ENCODE peak calls at places on chromosomes 5 and 9, in eight cellular contexts. One of them, this sample, is unnamed.

GRCh38 chr5:118558871-118559270 is 429.5 kb downstream of the DTWD2 start:
- DNase-seq in prostate gland: no peak
- DNase-seq in tibial nerve: no peak
- DNase-seq in right lobe of liver: no peak
- DNase-seq in HCT116: no peak
- DNase-seq in heart left ventricle: no peak
- DNase-seq in ovary: no peak
- DNase-seq in A549: no peak
- DNase-seq in this sample: no peak

GRCh38 chr9:36191290-36191645 is 547 bp downstream of the CLTA start:
- DNase-seq in prostate gland: no peak
- DNase-seq in tibial nerve: no peak
- DNase-seq in right lobe of liver: peak
- DNase-seq in HCT116: no peak
- DNase-seq in heart left ventricle: peak
- DNase-seq in ovary: peak
- DNase-seq in A549: no peak
- DNase-seq in this sample: no peak

GRCh38 chr9:95073042-95073607 is 244.4 kb downstream of the FANCC start:
- DNase-seq in prostate gland: no peak
- DNase-seq in tibial nerve: no peak
- DNase-seq in right lobe of liver: no peak
- DNase-seq in HCT116: no peak
- DNase-seq in heart left ventricle: no peak
- DNase-seq in ovary: no peak
- DNase-seq in A549: no peak
- DNase-seq in this sample: no peak

GRCh38 chr5:1820381-1820780 is 19.2 kb downstream of the NDUFS6 start:
- DNase-seq in prostate gland: no peak
- DNase-seq in tibial nerve: no peak
- DNase-seq in right lobe of liver: no peak
- DNase-seq in HCT116: no peak
- DNase-seq in heart left ventricle: no peak
- DNase-seq in ovary: no peak
- DNase-seq in A549: no peak
- DNase-seq in this sample: no peak

GRCh38 chr9:125586173-125586512 is 120.9 kb downstream of the MAPKAP1 start:
- DNase-seq in prostate gland: no peak
- DNase-seq in tibial nerve: no peak
- DNase-seq in right lobe of liver: no peak
- DNase-seq in HCT116: no peak
- DNase-seq in heart left ventricle: no peak
- DNase-seq in ovary: no peak
- DNase-seq in A549: no peak
- DNase-seq in this sample: no peak

GRCh38 chr5:57435701-57436134 is 46.9 kb downstream of the ACTBL2 start:
- DNase-seq in prostate gland: no peak
- DNase-seq in tibial nerve: no peak
- DNase-seq in right lobe of liver: no peak
- DNase-seq in HCT116: peak
- DNase-seq in heart left ventricle: no peak
- DNase-seq in ovary: no peak
- DNase-seq in A549: peak
- DNase-seq in this sample: no peak

GRCh38 chr5:62457071-62457470 is 44.5 kb downstream of the IPO11 start:
- DNase-seq in prostate gland: no peak
- DNase-seq in tibial nerve: no peak
- DNase-seq in right lobe of liver: no peak
- DNase-seq in HCT116: no peak
- DNase-seq in heart left ventricle: no peak
- DNase-seq in ovary: no peak
- DNase-seq in A549: no peak
- DNase-seq in this sample: no peak

GRCh38 chr5:64339776-64340175 is 166.0 kb upstream of the RGS7BP start:
- DNase-seq in prostate gland: no peak
- DNase-seq in tibial nerve: no peak
- DNase-seq in right lobe of liver: no peak
- DNase-seq in HCT116: no peak
- DNase-seq in heart left ventricle: no peak
- DNase-seq in ovary: no peak
- DNase-seq in A549: no peak
- DNase-seq in this sample: no peak

GRCh38 chr5:125746936-125747335 is 676.3 kb upstream of the GRAMD2B start:
- DNase-seq in prostate gland: no peak
- DNase-seq in tibial nerve: no peak
- DNase-seq in right lobe of liver: no peak
- DNase-seq in HCT116: no peak
- DNase-seq in heart left ventricle: no peak
- DNase-seq in ovary: no peak
- DNase-seq in A549: no peak
- DNase-seq in this sample: no peak

GRCh38 chr9:18542837-18543405 is 69.0 kb downstream of the ADAMTSL1 start:
- DNase-seq in prostate gland: no peak
- DNase-seq in tibial nerve: no peak
- DNase-seq in right lobe of liver: no peak
- DNase-seq in HCT116: no peak
- DNase-seq in heart left ventricle: no peak
- DNase-seq in ovary: no peak
- DNase-seq in A549: no peak
- DNase-seq in this sample: no peak

GRCh38 chr5:55226934-55227737 is at the start of gene MCIDAS:
- DNase-seq in prostate gland: peak
- DNase-seq in tibial nerve: no peak
- DNase-seq in right lobe of liver: peak
- DNase-seq in HCT116: peak
- DNase-seq in heart left ventricle: no peak
- DNase-seq in ovary: peak
- DNase-seq in A549: peak
- DNase-seq in this sample: no peak

GRCh38 chr9:121360975-121361374 is 9.1 kb downstream of the STOM start:
- DNase-seq in prostate gland: no peak
- DNase-seq in tibial nerve: no peak
- DNase-seq in right lobe of liver: no peak
- DNase-seq in HCT116: no peak
- DNase-seq in heart left ventricle: no peak
- DNase-seq in ovary: no peak
- DNase-seq in A549: no peak
- DNase-seq in this sample: no peak

GRCh38 chr9:120830865-120831264 is 11.9 kb downstream of the PSMD5 start:
- DNase-seq in prostate gland: no peak
- DNase-seq in tibial nerve: no peak
- DNase-seq in right lobe of liver: no peak
- DNase-seq in HCT116: no peak
- DNase-seq in heart left ventricle: no peak
- DNase-seq in ovary: no peak
- DNase-seq in A549: no peak
- DNase-seq in this sample: no peak

GRCh38 chr9:13744233-13744954 is 464.9 kb upstream of the MPDZ start:
- DNase-seq in prostate gland: no peak
- DNase-seq in tibial nerve: no peak
- DNase-seq in right lobe of liver: no peak
- DNase-seq in HCT116: no peak
- DNase-seq in heart left ventricle: no peak
- DNase-seq in ovary: no peak
- DNase-seq in A549: no peak
- DNase-seq in this sample: no peak

GRCh38 chr9:122122903-122123632 is 30.0 kb upstream of the TTLL11 start:
- DNase-seq in prostate gland: peak
- DNase-seq in tibial nerve: peak
- DNase-seq in right lobe of liver: peak
- DNase-seq in HCT116: peak
- DNase-seq in heart left ventricle: peak
- DNase-seq in ovary: peak
- DNase-seq in A549: peak
- DNase-seq in this sample: peak

GRCh38 chr5:178074266-178074952 is 38.9 kb upstream of the N4BP3 start:
- DNase-seq in prostate gland: no peak
- DNase-seq in tibial nerve: no peak
- DNase-seq in right lobe of liver: no peak
- DNase-seq in HCT116: no peak
- DNase-seq in heart left ventricle: no peak
- DNase-seq in ovary: no peak
- DNase-seq in A549: no peak
- DNase-seq in this sample: no peak

GRCh38 chr5:145801195-145801594 is 33.9 kb downstream of the PRELID2 start:
- DNase-seq in prostate gland: no peak
- DNase-seq in tibial nerve: no peak
- DNase-seq in right lobe of liver: no peak
- DNase-seq in HCT116: no peak
- DNase-seq in heart left ventricle: no peak
- DNase-seq in ovary: no peak
- DNase-seq in A549: no peak
- DNase-seq in this sample: no peak

GRCh38 chr9:94839398-94839797 is 112.9 kb downstream of the AOPEP start:
- DNase-seq in prostate gland: no peak
- DNase-seq in tibial nerve: no peak
- DNase-seq in right lobe of liver: no peak
- DNase-seq in HCT116: no peak
- DNase-seq in heart left ventricle: no peak
- DNase-seq in ovary: no peak
- DNase-seq in A549: no peak
- DNase-seq in this sample: no peak

GRCh38 chr5:73135429-73136276 is 15.3 kb downstream of the TMEM171 start:
- DNase-seq in prostate gland: no peak
- DNase-seq in tibial nerve: no peak
- DNase-seq in right lobe of liver: no peak
- DNase-seq in HCT116: peak
- DNase-seq in heart left ventricle: no peak
- DNase-seq in ovary: no peak
- DNase-seq in A549: peak
- DNase-seq in this sample: no peak

GRCh38 chr9:127396253-127396807 is 639 bp upstream of the SLC2A8 start:
- DNase-seq in prostate gland: no peak
- DNase-seq in tibial nerve: no peak
- DNase-seq in right lobe of liver: no peak
- DNase-seq in HCT116: no peak
- DNase-seq in heart left ventricle: no peak
- DNase-seq in ovary: no peak
- DNase-seq in A549: no peak
- DNase-seq in this sample: no peak

GRCh38 chr5:121144764-121145163 is 680.7 kb downstream of the PRR16 start:
- DNase-seq in prostate gland: no peak
- DNase-seq in tibial nerve: no peak
- DNase-seq in right lobe of liver: no peak
- DNase-seq in HCT116: no peak
- DNase-seq in heart left ventricle: no peak
- DNase-seq in ovary: no peak
- DNase-seq in A549: no peak
- DNase-seq in this sample: no peak

GRCh38 chr9:130346431-130346830 is 80.9 kb downstream of the HMCN2 start:
- DNase-seq in prostate gland: no peak
- DNase-seq in tibial nerve: no peak
- DNase-seq in right lobe of liver: no peak
- DNase-seq in HCT116: no peak
- DNase-seq in heart left ventricle: no peak
- DNase-seq in ovary: no peak
- DNase-seq in A549: no peak
- DNase-seq in this sample: no peak

GRCh38 chr9:112866662-112867274 is 23.9 kb downstream of the SLC46A2 start:
- DNase-seq in prostate gland: no peak
- DNase-seq in tibial nerve: no peak
- DNase-seq in right lobe of liver: no peak
- DNase-seq in HCT116: peak
- DNase-seq in heart left ventricle: no peak
- DNase-seq in ovary: no peak
- DNase-seq in A549: no peak
- DNase-seq in this sample: no peak

GRCh38 chr5:134255418-134256150 is 29.7 kb upstream of the PPP2CA start:
- DNase-seq in prostate gland: no peak
- DNase-seq in tibial nerve: no peak
- DNase-seq in right lobe of liver: no peak
- DNase-seq in HCT116: no peak
- DNase-seq in heart left ventricle: no peak
- DNase-seq in ovary: no peak
- DNase-seq in A549: no peak
- DNase-seq in this sample: no peak

GRCh38 chr9:130120832-130121231 is 51.4 kb upstream of the NCS1 start:
- DNase-seq in prostate gland: no peak
- DNase-seq in tibial nerve: no peak
- DNase-seq in right lobe of liver: no peak
- DNase-seq in HCT116: no peak
- DNase-seq in heart left ventricle: no peak
- DNase-seq in ovary: no peak
- DNase-seq in A549: no peak
- DNase-seq in this sample: no peak

DNA sequence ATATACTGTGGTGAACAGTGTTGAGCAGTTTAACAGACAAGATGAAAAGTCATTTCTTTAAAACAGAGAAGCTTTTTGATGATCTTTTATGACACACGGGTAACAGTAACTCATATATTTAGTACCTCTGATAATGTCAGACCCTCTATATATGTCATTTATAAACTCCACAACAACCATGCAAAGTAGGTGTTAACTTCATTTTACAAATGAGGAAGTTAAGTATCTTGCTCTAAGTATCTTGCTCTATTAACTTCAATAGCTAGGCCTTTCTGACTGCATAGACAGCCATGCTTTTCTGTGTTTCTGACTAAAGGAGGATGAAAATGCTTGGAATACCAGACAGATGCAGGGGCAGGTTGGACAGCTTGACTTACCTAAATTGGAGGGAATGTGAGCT is 1.8 kb downstream of the NUDT2 start:
- DNase-seq in prostate gland: no peak
- DNase-seq in tibial nerve: no peak
- DNase-seq in right lobe of liver: no peak
- DNase-seq in HCT116: no peak
- DNase-seq in heart left ventricle: no peak
- DNase-seq in ovary: no peak
- DNase-seq in A549: no peak
- DNase-seq in this sample: no peak
- H3K4me3 ChIP-seq in prostate gland: no peak
- H3K4me3 ChIP-seq in tibial nerve: no peak
- H3K4me3 ChIP-seq in right lobe of liver: no peak
- H3K4me3 ChIP-seq in HCT116: no peak
- H3K4me3 ChIP-seq in heart left ventricle: no peak
- H3K4me3 ChIP-seq in ovary: no peak
- H3K4me3 ChIP-seq in A549: no peak
- H3K4me3 ChIP-seq in this sample: no peak

GRCh38 chr5:160008877-160009590 is at the start of gene TTC1:
- DNase-seq in prostate gland: peak
- DNase-seq in tibial nerve: peak
- DNase-seq in right lobe of liver: peak
- DNase-seq in HCT116: peak
- DNase-seq in heart left ventricle: peak
- DNase-seq in ovary: peak
- DNase-seq in A549: peak
- DNase-seq in this sample: peak
- TF ChIP-seq POLR2A in prostate gland: peak
- TF ChIP-seq POLR2A in tibial nerve: peak
- TF ChIP-seq POLR2A in right lobe of liver: peak
- TF ChIP-seq POLR2A in HCT116: peak
- TF ChIP-seq POLR2A in heart left ventricle: no peak
- TF ChIP-seq POLR2A in ovary: peak
- TF ChIP-seq POLR2A in A549: peak
- TF ChIP-seq POLR2A in this sample: peak

GRCh38 chr5:35924950-35925722 is 13.3 kb downstream of the CAPSL start:
- DNase-seq in prostate gland: peak
- DNase-seq in tibial nerve: peak
- DNase-seq in right lobe of liver: peak
- DNase-seq in HCT116: peak
- DNase-seq in heart left ventricle: peak
- DNase-seq in ovary: peak
- DNase-seq in A549: peak
- DNase-seq in this sample: peak
- H3K4me3 ChIP-seq in prostate gland: no peak
- H3K4me3 ChIP-seq in tibial nerve: no peak
- H3K4me3 ChIP-seq in right lobe of liver: no peak
- H3K4me3 ChIP-seq in HCT116: no peak
- H3K4me3 ChIP-seq in heart left ventricle: no peak
- H3K4me3 ChIP-seq in ovary: no peak
- H3K4me3 ChIP-seq in A549: no peak
- H3K4me3 ChIP-seq in this sample: no peak

GRCh38 chr9:124321935-124322334 is 64.2 kb downstream of the NEK6 start:
- DNase-seq in prostate gland: no peak
- DNase-seq in tibial nerve: no peak
- DNase-seq in right lobe of liver: no peak
- DNase-seq in HCT116: no peak
- DNase-seq in heart left ventricle: no peak
- DNase-seq in ovary: no peak
- DNase-seq in A549: no peak
- DNase-seq in this sample: no peak
- TF ChIP-seq POLR2A in prostate gland: no peak
- TF ChIP-seq POLR2A in tibial nerve: no peak
- TF ChIP-seq POLR2A in right lobe of liver: no peak
- TF ChIP-seq POLR2A in HCT116: no peak
- TF ChIP-seq POLR2A in heart left ventricle: no peak
- TF ChIP-seq POLR2A in ovary: no peak
- TF ChIP-seq POLR2A in A549: no peak
- TF ChIP-seq POLR2A in this sample: no peak

This sample was measured in uterus.